ENCODE peak calls at places on chromosome 6, in ten cellular contexts. I is brain microvascular endothelial cell; F is heart left ventricle; U is mammary epithelial cell; D is activated CD8-positive, alpha-beta T cell treated with anti-CD3 and anti-CD28 coated beads for 36 hours; B is transverse colon; O is PC-3; W is mucosa of descending colon; P is HL-60; A is cardiac fibroblast. M is an unnamed sample.

GRCh38 chr6:147585256-147585655 is 76.8 kb downstream of the SAMD5 start:
- DNase-seq in I (no peak), F (no peak), U (no peak), D (no peak), B (no peak), O (peak; percentile 40), W (no peak), P (no peak), A (no peak), M (no peak)

GRCh38 chr6:138541793-138542481 is 42.6 kb upstream of the NHSL1 start:
- DNase-seq in I (no peak), F (no peak), U (no peak), D (no peak), B (no peak), O (no peak), W (no peak), P (no peak), A (peak; percentile 88), M (no peak)

GRCh38 chr6:170279977-170280688 is 10.7 kb downstream of the DLL1 start:
- DNase-seq in I (no peak), F (no peak), U (no peak), D (peak; percentile 52), B (peak; percentile 82), O (peak; percentile 65), W (peak; percentile 90), P (no peak), A (peak; percentile 32), M (peak; percentile 83)

GRCh38 chr6:43627008-43627825 is 1.8 kb downstream of the GTPBP2 start:
- DNase-seq in I (peak; percentile 97), F (peak; percentile 86), U (peak; percentile 89), D (peak; percentile 46), B (peak; percentile 77), O (peak; percentile 97), W (no peak), P (peak; percentile 57), A (peak; percentile 95), M (peak; percentile 44)

GRCh38 chr6:156279306-156279969 is 497.7 kb upstream of the ARID1B start:
- DNase-seq in I (no peak), F (no peak), U (no peak), D (no peak), B (peak; percentile 14), O (no peak), W (no peak), P (no peak), A (no peak), M (peak; percentile 11)

GRCh38 chr6:20846602-20847028 is 312.4 kb downstream of the CDKAL1 start:
- DNase-seq in I (peak; percentile 40), F (no peak), U (no peak), D (peak; percentile 16), B (no peak), O (peak; percentile 7), W (no peak), P (no peak), A (peak; percentile 47), M (no peak)

GRCh38 chr6:89954721-89955148 is 60.5 kb downstream of the GJA10 start:
- DNase-seq in I (no peak), F (no peak), U (no peak), D (peak; percentile 39), B (no peak), O (no peak), W (no peak), P (no peak), A (no peak), M (no peak)

GRCh38 chr6:128531696-128532095 is 11.3 kb upstream of the PTPRK start:
- DNase-seq in I (no peak), F (no peak), U (no peak), D (no peak), B (no peak), O (no peak), W (no peak), P (no peak), A (no peak), M (no peak)

GRCh38 chr6:118551673-118552063 is 3.6 kb downstream of the PLN start:
- DNase-seq in I (peak; percentile 35), F (no peak), U (no peak), D (no peak), B (no peak), O (no peak), W (no peak), P (no peak), A (peak; percentile 73), M (no peak)

GRCh38 chr6:170575250-170575649 is 9.2 kb downstream of the PDCD2 start:
- DNase-seq in I (peak; percentile 20), F (no peak), U (no peak), D (peak; percentile 16), B (no peak), O (peak; percentile 26), W (no peak), P (no peak), A (peak; percentile 18), M (no peak)

GRCh38 chr6:134295953-134296553 is 21.9 kb downstream of the SGK1 start:
- DNase-seq in I (peak; percentile 100), F (peak; percentile 45), U (peak; percentile 79), D (no peak), B (no peak), O (peak; percentile 87), W (no peak), P (peak; percentile 80), A (peak; percentile 99), M (peak; percentile 42)

GRCh38 chr6:148407372-148407771 is 64.7 kb downstream of the SASH1 start:
- DNase-seq in I (peak; percentile 87), F (no peak), U (peak; percentile 69), D (no peak), B (no peak), O (peak; percentile 91), W (no peak), P (no peak), A (peak; percentile 93), M (no peak)

GRCh38 chr6:139426795-139427194 is 52.3 kb upstream of the CITED2 start:
- DNase-seq in I (no peak), F (no peak), U (no peak), D (no peak), B (no peak), O (no peak), W (no peak), P (no peak), A (no peak), M (no peak)

GRCh38 chr6:26556263-26557070 is 18.3 kb downstream of the HMGN4 start:
- DNase-seq in I (peak; percentile 95), F (no peak), U (peak; percentile 90), D (peak; percentile 73), B (no peak), O (peak; percentile 93), W (no peak), P (no peak), A (peak; percentile 89), M (no peak)

GRCh38 chr6:26553264-26553738 is 15.1 kb downstream of the HMGN4 start:
- DNase-seq in I (peak; percentile 61), F (peak; percentile 73), U (no peak), D (peak; percentile 87), B (peak; percentile 79), O (peak; percentile 82), W (no peak), P (no peak), A (peak; percentile 84), M (peak; percentile 74)

DNA sequence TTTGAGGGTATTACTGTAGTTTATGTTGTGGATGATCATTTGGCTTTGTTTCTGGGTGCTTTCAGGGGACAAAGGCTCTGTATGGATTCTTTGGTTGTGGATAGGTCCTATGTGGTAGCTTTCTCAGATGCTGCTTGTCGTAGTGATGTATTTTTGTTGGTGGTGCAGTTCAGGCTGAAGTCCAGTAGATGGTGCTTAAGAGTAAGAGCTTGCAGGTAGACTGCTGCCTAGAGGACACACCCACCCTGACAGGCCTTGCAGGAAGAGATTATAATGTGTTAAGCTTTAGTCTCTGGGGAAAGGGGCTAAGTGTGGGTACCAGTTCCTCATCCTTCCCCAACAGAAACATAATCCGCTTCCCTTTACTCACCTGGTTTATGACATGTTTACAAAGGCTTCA is 62.6 kb upstream of the ADGRB3 start:
- DNase-seq in I (peak; percentile 5), F (no peak), U (peak; percentile 1), D (peak; percentile 26), B (no peak), O (peak; percentile 64), W (no peak), P (no peak), A (peak; percentile 32), M (peak; percentile 41)
- TF ChIP-seq CTCF in I (peak; percentile 72), F (no peak), U (peak; percentile 39), D (no peak), B (no peak), O (peak; percentile 63), W (no peak), P (peak; percentile 55), A (peak; percentile 52), M (peak; percentile 68)

GRCh38 chr6:131839388-131839787 is 31.6 kb downstream of the ENPP1 start:
- DNase-seq in I (no peak), F (no peak), U (no peak), D (no peak), B (no peak), O (no peak), W (no peak), P (no peak), A (no peak), M (no peak)
- TF ChIP-seq CTCF in I (no peak), F (no peak), U (no peak), D (no peak), B (no peak), O (no peak), W (no peak), P (no peak), A (no peak), M (no peak)

GRCh38 chr6:15638373-15638772 is 24.5 kb downstream of the DTNBP1 start:
- DNase-seq in I (no peak), F (no peak), U (no peak), D (no peak), B (no peak), O (no peak), W (no peak), P (no peak), A (no peak), M (no peak)

GRCh38 chr6:15642276-15642675 is 20.6 kb downstream of the DTNBP1 start:
- DNase-seq in I (no peak), F (no peak), U (no peak), D (no peak), B (no peak), O (peak; percentile 44), W (no peak), P (no peak), A (no peak), M (no peak)

GRCh38 chr6:15644904-15645303 is 17.9 kb downstream of the DTNBP1 start:
- DNase-seq in I (no peak), F (no peak), U (no peak), D (no peak), B (no peak), O (no peak), W (no peak), P (no peak), A (no peak), M (no peak)

GRCh38 chr6:15643542-15643941 is 19.3 kb downstream of the DTNBP1 start:
- DNase-seq in I (no peak), F (no peak), U (no peak), D (no peak), B (no peak), O (no peak), W (no peak), P (no peak), A (no peak), M (no peak)
- TF ChIP-seq CTCF in I (no peak), F (no peak), U (no peak), D (no peak), B (no peak), O (no peak), W (no peak), P (no peak), A (no peak), M (no peak)

DNA sequence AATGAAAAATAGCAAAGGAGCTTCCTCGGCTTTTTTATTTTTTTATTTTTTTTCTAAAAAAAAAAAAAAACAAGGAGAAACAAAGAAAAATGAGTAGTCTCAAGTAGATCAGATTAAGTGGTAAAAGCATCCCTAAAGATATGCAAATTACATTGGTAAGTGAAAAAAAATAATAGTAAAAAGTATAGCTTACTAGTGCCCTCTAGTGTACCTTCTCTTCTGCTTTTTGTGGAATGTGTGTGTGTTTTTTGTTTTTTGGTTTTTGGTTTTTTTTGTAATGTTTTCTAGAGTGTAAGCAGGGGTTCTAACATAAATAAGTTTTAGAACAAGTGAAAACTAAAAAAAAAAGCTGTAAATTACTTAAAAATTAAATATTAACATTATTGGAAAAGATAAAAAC is 1062.0 kb downstream of the HACE1 start:
- DNase-seq in I (no peak), F (no peak), U (no peak), D (no peak), B (no peak), O (peak; percentile 30), W (no peak), P (no peak), A (peak; percentile 3), M (no peak)
- TF ChIP-seq CTCF in I (no peak), F (peak; percentile 9), U (peak; percentile 31), D (no peak), B (no peak), O (peak; percentile 56), W (no peak), P (no peak), A (peak; percentile 45), M (peak; percentile 43)